ENCODE peak calls at places on chromosomes 7 and 10, in four cellular contexts. One of them, this sample, is unnamed.

GRCh38 chr10:16792675-16793074 is 24.5 kb downstream of the RSU1 start:
- DNase-seq in fibroblast of pulmonary artery: peak; percentile 47
- DNase-seq in HCT116: no peak
- DNase-seq in coronary artery: no peak
- DNase-seq in this sample: no peak

GRCh38 chr10:43238462-43238861 is 28.4 kb downstream of the RASGEF1A start:
- DNase-seq in fibroblast of pulmonary artery: no peak
- DNase-seq in HCT116: no peak
- DNase-seq in coronary artery: peak; percentile 57
- DNase-seq in this sample: no peak

GRCh38 chr7:155804897-155805825 is 7.1 kb downstream of the SHH start:
- DNase-seq in fibroblast of pulmonary artery: peak; percentile 78
- DNase-seq in HCT116: no peak
- DNase-seq in coronary artery: no peak
- DNase-seq in this sample: peak; percentile 85

GRCh38 chr7:51307811-51308737 is 8.5 kb downstream of the COBL start:
- DNase-seq in fibroblast of pulmonary artery: no peak
- DNase-seq in HCT116: no peak
- DNase-seq in coronary artery: no peak
- DNase-seq in this sample: no peak

GRCh38 chr7:155787171-155787851 is 25.0 kb downstream of the SHH start:
- DNase-seq in fibroblast of pulmonary artery: no peak
- DNase-seq in HCT116: no peak
- DNase-seq in coronary artery: no peak
- DNase-seq in this sample: no peak

GRCh38 chr10:69272620-69273019 is 5.7 kb upstream of the HK1 start:
- DNase-seq in fibroblast of pulmonary artery: peak; percentile 33
- DNase-seq in HCT116: no peak
- DNase-seq in coronary artery: no peak
- DNase-seq in this sample: no peak

GRCh38 chr7:826230-826905 is 5.9 kb upstream of the SUN1 start:
- DNase-seq in fibroblast of pulmonary artery: no peak
- DNase-seq in HCT116: no peak
- DNase-seq in coronary artery: no peak
- DNase-seq in this sample: no peak

GRCh38 chr10:6211341-6212265 is 8.9 kb downstream of the PFKFB3 start:
- DNase-seq in fibroblast of pulmonary artery: peak; percentile 68
- DNase-seq in HCT116: no peak
- DNase-seq in coronary artery: no peak
- DNase-seq in this sample: no peak

GRCh38 chr10:22308390-22308789 is 7.8 kb upstream of the COMMD3 start:
- DNase-seq in fibroblast of pulmonary artery: peak; percentile 16
- DNase-seq in HCT116: no peak
- DNase-seq in coronary artery: no peak
- DNase-seq in this sample: peak; percentile 70

GRCh38 chr10:96502561-96503267 is 11.0 kb downstream of the TLL2 start:
- DNase-seq in fibroblast of pulmonary artery: no peak
- DNase-seq in HCT116: no peak
- DNase-seq in coronary artery: no peak
- DNase-seq in this sample: peak; percentile 4

GRCh38 chr7:114574384-114574783 is 159.8 kb downstream of the FOXP2 start:
- DNase-seq in fibroblast of pulmonary artery: peak; percentile 70
- DNase-seq in HCT116: no peak
- DNase-seq in coronary artery: no peak
- DNase-seq in this sample: no peak

GRCh38 chr7:83876593-83876992 is 227.7 kb upstream of the SEMA3E start:
- DNase-seq in fibroblast of pulmonary artery: peak; percentile 44
- DNase-seq in HCT116: no peak
- DNase-seq in coronary artery: no peak
- DNase-seq in this sample: no peak

GRCh38 chr10:74704629-74705360 is 121.6 kb upstream of the KAT6B start:
- DNase-seq in fibroblast of pulmonary artery: no peak
- DNase-seq in HCT116: no peak
- DNase-seq in coronary artery: no peak
- DNase-seq in this sample: no peak

GRCh38 chr10:86962981-86963310 is 4.5 kb downstream of the SNCG start:
- DNase-seq in fibroblast of pulmonary artery: no peak
- DNase-seq in HCT116: no peak
- DNase-seq in coronary artery: no peak
- DNase-seq in this sample: no peak

GRCh38 chr10:43409385-43410109 is 561 bp upstream of the HNRNPF start:
- DNase-seq in fibroblast of pulmonary artery: no peak
- DNase-seq in HCT116: no peak
- DNase-seq in coronary artery: no peak
- DNase-seq in this sample: peak; percentile 41

GRCh38 chr10:132305654-132306340 is 2.0 kb downstream of the STK32C start:
- DNase-seq in fibroblast of pulmonary artery: no peak
- DNase-seq in HCT116: no peak
- DNase-seq in coronary artery: peak; percentile 72
- DNase-seq in this sample: no peak

GRCh38 chr10:104331208-104331838 is 6.9 kb downstream of the ITPRIP start:
- DNase-seq in fibroblast of pulmonary artery: peak; percentile 77
- DNase-seq in HCT116: peak; percentile 44
- DNase-seq in coronary artery: peak; percentile 76
- DNase-seq in this sample: no peak

DNA sequence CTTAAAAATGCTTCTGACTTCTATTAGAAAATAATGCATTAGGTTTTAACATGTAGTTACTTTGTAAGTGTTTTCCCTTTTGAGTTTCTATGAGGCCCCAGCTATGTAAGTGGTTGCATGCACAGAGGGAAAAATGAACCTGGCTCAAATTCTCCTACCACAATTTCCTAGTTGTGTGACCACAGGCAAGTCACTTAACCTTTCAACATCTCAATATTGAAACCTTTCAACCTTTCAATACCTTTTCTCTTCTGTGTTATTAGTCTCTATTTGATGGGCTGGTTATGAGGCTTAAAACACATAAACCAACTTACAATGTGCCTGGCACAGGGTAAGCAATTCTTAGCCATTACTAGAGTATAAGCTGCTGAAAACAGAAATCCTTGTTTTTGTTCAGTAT is 203.0 kb downstream of the KCND2 start:
- DNase-seq in fibroblast of pulmonary artery: no peak
- DNase-seq in HCT116: no peak
- DNase-seq in coronary artery: no peak
- DNase-seq in this sample: no peak
- TF ChIP-seq CTCF in fibroblast of pulmonary artery: no peak
- TF ChIP-seq CTCF in HCT116: no peak
- TF ChIP-seq CTCF in coronary artery: no peak
- TF ChIP-seq CTCF in this sample: no peak

DNA sequence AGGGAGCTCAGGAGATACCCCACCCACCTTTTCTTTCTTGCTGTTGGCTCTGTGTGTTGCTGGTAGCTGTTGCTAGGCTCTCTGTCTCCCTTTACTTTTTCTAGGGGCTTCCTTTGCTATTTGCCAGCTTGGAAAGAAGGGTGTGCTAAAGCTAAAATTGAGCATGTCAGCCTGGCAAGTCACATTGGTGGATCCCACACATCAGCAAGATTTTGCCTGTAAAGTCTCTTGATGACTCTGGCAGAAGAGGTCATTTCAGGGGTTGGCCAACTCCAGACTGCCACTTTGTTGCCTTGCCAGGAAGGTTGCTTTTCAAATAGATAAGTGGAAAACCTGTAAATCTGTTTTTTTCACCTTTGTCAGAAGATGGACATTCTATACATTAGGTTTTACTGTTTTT is 9.9 kb downstream of the CCNY start:
- DNase-seq in fibroblast of pulmonary artery: no peak
- DNase-seq in HCT116: no peak
- DNase-seq in coronary artery: no peak
- DNase-seq in this sample: no peak
- TF ChIP-seq CTCF in fibroblast of pulmonary artery: no peak
- TF ChIP-seq CTCF in HCT116: no peak
- TF ChIP-seq CTCF in coronary artery: no peak
- TF ChIP-seq CTCF in this sample: no peak

GRCh38 chr10:34824870-34825269 is 9.8 kb upstream of the PARD3 start:
- DNase-seq in fibroblast of pulmonary artery: no peak
- DNase-seq in HCT116: no peak
- DNase-seq in coronary artery: no peak
- DNase-seq in this sample: no peak
- TF ChIP-seq CTCF in fibroblast of pulmonary artery: peak; percentile 17
- TF ChIP-seq CTCF in HCT116: peak; percentile 52
- TF ChIP-seq CTCF in coronary artery: no peak
- TF ChIP-seq CTCF in this sample: no peak

DNA sequence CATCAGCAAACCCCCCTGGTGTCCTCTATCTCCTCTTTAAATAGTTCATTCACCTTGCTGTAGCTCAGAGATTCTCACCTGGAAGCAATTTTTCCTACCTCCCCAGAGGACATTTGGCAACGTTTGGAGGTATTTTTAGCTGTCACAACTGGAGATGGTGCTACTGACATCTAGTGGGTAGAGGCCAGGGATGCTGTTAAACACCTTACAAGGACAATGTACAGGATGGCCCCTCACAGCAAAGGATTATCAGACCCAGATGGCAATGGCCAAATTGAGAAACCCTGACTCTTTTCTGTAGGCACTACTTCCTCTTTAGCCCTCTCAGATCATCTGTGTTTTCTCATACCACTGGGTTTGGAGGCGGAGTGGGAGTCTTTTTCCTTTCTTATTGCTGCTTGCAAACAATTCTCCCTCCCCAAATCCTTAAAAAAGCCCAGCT is 13.2 kb upstream of the TRA2A start:
- DNase-seq in fibroblast of pulmonary artery: peak; percentile 57
- DNase-seq in HCT116: peak; percentile 69
- DNase-seq in coronary artery: no peak
- DNase-seq in this sample: peak; percentile 45
- TF ChIP-seq CTCF in fibroblast of pulmonary artery: peak; percentile 67
- TF ChIP-seq CTCF in HCT116: peak; percentile 93
- TF ChIP-seq CTCF in coronary artery: no peak
- TF ChIP-seq CTCF in this sample: peak; percentile 48

GRCh38 chr10:1359599-1359955 is 303.4 kb downstream of the WDR37 start:
- DNase-seq in fibroblast of pulmonary artery: no peak
- DNase-seq in HCT116: no peak
- DNase-seq in coronary artery: no peak
- DNase-seq in this sample: no peak

GRCh38 chr10:1358860-1359598 is 302.8 kb downstream of the WDR37 start:
- DNase-seq in fibroblast of pulmonary artery: no peak
- DNase-seq in HCT116: no peak
- DNase-seq in coronary artery: no peak
- DNase-seq in this sample: no peak

GRCh38 chr10:1360581-1361164 is 304.5 kb downstream of the WDR37 start:
- DNase-seq in fibroblast of pulmonary artery: no peak
- DNase-seq in HCT116: no peak
- DNase-seq in coronary artery: no peak
- DNase-seq in this sample: no peak

GRCh38 chr10:1361411-1362105 is 305.4 kb downstream of the WDR37 start:
- DNase-seq in fibroblast of pulmonary artery: no peak
- DNase-seq in HCT116: no peak
- DNase-seq in coronary artery: no peak
- DNase-seq in this sample: no peak

GRCh38 chr10:1360011-1360580 is 303.9 kb downstream of the WDR37 start:
- DNase-seq in fibroblast of pulmonary artery: no peak
- DNase-seq in HCT116: no peak
- DNase-seq in coronary artery: no peak
- DNase-seq in this sample: no peak
- TF ChIP-seq CTCF in fibroblast of pulmonary artery: no peak
- TF ChIP-seq CTCF in HCT116: peak; percentile 11
- TF ChIP-seq CTCF in coronary artery: no peak
- TF ChIP-seq CTCF in this sample: no peak

DNA sequence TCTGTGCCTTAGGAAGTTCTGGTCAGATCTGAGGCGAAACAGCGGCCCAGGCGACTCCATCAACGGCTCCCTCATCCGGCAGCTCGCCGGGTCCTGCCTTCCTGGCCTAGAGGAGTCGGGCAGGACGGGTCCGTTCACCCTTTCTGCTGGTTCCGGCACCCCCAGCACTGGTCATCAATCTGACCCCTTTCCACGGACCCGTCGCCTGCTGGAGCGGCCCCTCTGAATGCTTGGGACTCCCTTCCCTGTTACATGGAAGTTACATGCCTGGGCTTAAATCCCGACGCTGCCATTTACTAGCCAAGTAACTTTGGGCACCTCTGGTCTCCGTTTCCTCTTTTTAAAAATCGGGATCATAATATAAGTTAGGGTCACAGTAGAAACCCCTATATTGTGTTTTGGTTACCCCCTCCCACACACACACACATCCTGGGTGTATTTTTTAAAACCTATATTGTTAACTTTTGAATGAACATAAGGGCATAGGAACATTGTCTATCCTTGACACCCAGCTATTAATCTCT is 607 bp upstream of the GGCT start:
- DNase-seq in fibroblast of pulmonary artery: no peak
- DNase-seq in HCT116: no peak
- DNase-seq in coronary artery: no peak
- DNase-seq in this sample: no peak
- TF ChIP-seq CTCF in fibroblast of pulmonary artery: no peak
- TF ChIP-seq CTCF in HCT116: no peak
- TF ChIP-seq CTCF in coronary artery: no peak
- TF ChIP-seq CTCF in this sample: peak; percentile 11

GRCh38 chr10:122204691-122205489 is 66.2 kb upstream of the BTBD16 start:
- DNase-seq in fibroblast of pulmonary artery: no peak
- DNase-seq in HCT116: no peak
- DNase-seq in coronary artery: no peak
- DNase-seq in this sample: no peak
- TF ChIP-seq CTCF in fibroblast of pulmonary artery: no peak
- TF ChIP-seq CTCF in HCT116: no peak
- TF ChIP-seq CTCF in coronary artery: no peak
- TF ChIP-seq CTCF in this sample: no peak

GRCh38 chr7:142523821-142524460 is 225.3 kb upstream of the PRSS1 start:
- DNase-seq in fibroblast of pulmonary artery: no peak
- DNase-seq in HCT116: no peak
- DNase-seq in coronary artery: no peak
- DNase-seq in this sample: no peak
- TF ChIP-seq CTCF in fibroblast of pulmonary artery: peak; percentile 25
- TF ChIP-seq CTCF in HCT116: no peak
- TF ChIP-seq CTCF in coronary artery: no peak
- TF ChIP-seq CTCF in this sample: no peak

GRCh38 chr10:97866524-97867219 is 17.0 kb downstream of the GOLGA7B start:
- DNase-seq in fibroblast of pulmonary artery: no peak
- DNase-seq in HCT116: no peak
- DNase-seq in coronary artery: no peak
- DNase-seq in this sample: no peak

GRCh38 chr10:97869091-97870042 is 19.7 kb downstream of the GOLGA7B start:
- DNase-seq in fibroblast of pulmonary artery: peak; percentile 83
- DNase-seq in HCT116: peak; percentile 84
- DNase-seq in coronary artery: peak; percentile 89
- DNase-seq in this sample: peak; percentile 78

GRCh38 chr10:97867220-97867800 is 17.7 kb downstream of the GOLGA7B start:
- DNase-seq in fibroblast of pulmonary artery: no peak
- DNase-seq in HCT116: no peak
- DNase-seq in coronary artery: no peak
- DNase-seq in this sample: no peak

GRCh38 chr10:97865488-97865887 is 15.8 kb downstream of the GOLGA7B start:
- DNase-seq in fibroblast of pulmonary artery: no peak
- DNase-seq in HCT116: no peak
- DNase-seq in coronary artery: no peak
- DNase-seq in this sample: no peak

DNA sequence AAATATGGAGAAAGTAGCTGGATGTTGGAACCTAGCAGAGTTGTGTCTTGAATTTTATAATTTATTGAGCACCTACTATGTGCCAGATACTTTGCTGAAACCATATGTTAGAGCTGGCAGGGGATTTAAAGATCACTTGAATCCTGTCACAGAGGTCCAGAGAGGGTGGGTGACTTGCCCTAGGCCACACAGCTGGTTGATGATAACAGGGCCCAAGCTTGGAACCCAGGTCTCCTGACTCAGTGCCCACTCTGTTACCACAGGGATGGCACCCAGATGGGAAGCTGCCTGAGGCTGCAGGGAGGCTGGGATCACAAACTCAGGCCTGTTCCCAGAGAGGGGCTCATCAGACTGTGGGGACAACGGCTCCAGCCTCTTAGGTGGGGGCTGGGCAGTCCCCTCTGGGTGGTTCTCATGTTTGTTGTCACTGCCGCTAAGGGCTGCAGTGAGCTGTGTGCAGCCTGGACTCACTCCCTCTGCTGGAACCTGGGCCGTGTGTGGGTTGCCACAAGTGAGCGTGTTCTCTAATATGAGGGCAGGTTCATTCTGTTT is 18.6 kb downstream of the GOLGA7B start:
- DNase-seq in fibroblast of pulmonary artery: no peak
- DNase-seq in HCT116: no peak
- DNase-seq in coronary artery: no peak
- DNase-seq in this sample: no peak
- TF ChIP-seq CTCF in fibroblast of pulmonary artery: no peak
- TF ChIP-seq CTCF in HCT116: no peak
- TF ChIP-seq CTCF in coronary artery: no peak
- TF ChIP-seq CTCF in this sample: no peak